ENCODE peak calls at places on chromosome 18, in six cellular contexts. S is transverse colon, Z is osteoblast, L is mammary epithelial cell, T is A549, N is tibial artery. Y is an unnamed sample. For H3K4me1, the result is how much of the 10 kb centered on the place peaks cover.

GRCh38 chr18:67010916-67011315 is 407.0 kb upstream of the CDH19 start:
- DNase-seq in T (no peak), Z (no peak), N (no peak), S (no peak), L (peak), Y (no peak)

GRCh38 chr18:10015941-10016819 is 102.4 kb downstream of the VAPA start:
- DNase-seq in S (no peak), L (peak), N (no peak), Z (peak), T (no peak), Y (no peak)

GRCh38 chr18:73774836-73775509 is 372.7 kb downstream of the FBXO15 start:
- DNase-seq in T (peak), Z (no peak), N (no peak), S (no peak), L (peak), Y (no peak)

GRCh38 chr18:60549338-60549960 is 176.9 kb upstream of the MC4R start:
- DNase-seq in L (peak), N (no peak), T (peak), Z (no peak), S (no peak), Y (peak)

GRCh38 chr18:43877922-43878321 is 600.6 kb upstream of the SYT4 start:
- DNase-seq in Z (no peak), S (no peak), L (no peak), N (no peak), T (no peak), Y (no peak)

GRCh38 chr18:59865241-59865986 is 34.4 kb upstream of the PMAIP1 start:
- DNase-seq in Z (no peak), N (no peak), S (no peak), T (no peak), L (peak), Y (no peak)

GRCh38 chr18:36454258-36454657 is 156.7 kb downstream of the FHOD3 start:
- DNase-seq in N (no peak), L (peak), S (no peak), T (no peak), Z (no peak), Y (no peak)

GRCh38 chr18:61612517-61612916 is 279.3 kb downstream of the CDH20 start:
- DNase-seq in Z (no peak), S (no peak), L (peak), N (no peak), T (no peak), Y (no peak)

GRCh38 chr18:25210622-25211021 is 141.3 kb downstream of the ZNF521 start:
- DNase-seq in N (no peak), T (no peak), S (no peak), Z (no peak), L (no peak), Y (no peak)

GRCh38 chr18:46460754-46461153 is 196.3 kb downstream of the LOXHD1 start:
- DNase-seq in Z (no peak), T (no peak), L (no peak), N (no peak), S (no peak), Y (no peak)

GRCh38 chr18:74790451-74790850 is 192.8 kb downstream of the ZNF407 start:
- DNase-seq in L (no peak), T (no peak), N (no peak), Z (no peak), S (no peak), Y (no peak)

GRCh38 chr18:74791501-74792188 is 194.0 kb downstream of the ZNF407 start:
- DNase-seq in S (no peak), Z (no peak), N (no peak), T (no peak), L (no peak), Y (no peak)

GRCh38 chr18:74795766-74796165 is 198.1 kb downstream of the ZNF407 start:
- DNase-seq in S (no peak), N (no peak), L (no peak), T (no peak), Z (no peak), Y (no peak)

GRCh38 chr18:74796928-74797576 is 199.4 kb downstream of the ZNF407 start:
- DNase-seq in L (peak), N (no peak), S (no peak), T (no peak), Z (no peak), Y (no peak)

DNA sequence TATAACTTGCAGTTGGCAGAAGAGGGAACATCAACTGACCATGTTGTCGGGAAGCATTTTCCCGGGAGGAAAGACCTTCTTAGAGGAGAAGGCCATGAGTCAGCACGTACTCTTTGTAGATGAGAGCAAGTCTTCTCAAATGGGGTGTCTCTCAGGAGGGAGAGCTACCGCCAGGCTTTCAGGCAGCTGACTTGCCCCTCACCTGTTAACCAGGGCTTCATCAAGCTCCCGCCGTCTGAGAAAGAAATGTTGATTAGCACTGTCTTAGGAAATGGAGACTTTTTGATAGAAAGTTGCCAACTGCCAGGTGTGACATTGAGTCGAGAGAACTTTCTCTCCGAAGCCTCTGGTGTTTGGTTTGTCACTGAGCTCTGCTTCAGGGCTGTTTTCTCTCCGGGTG is 196.1 kb downstream of the ZNF407 start:
- DNase-seq in S (no peak), T (no peak), L (no peak), N (no peak), Z (no peak), Y (no peak)
- H3K4me1 ChIP-seq in S (under half), T (under half), L (under half), N (under half), Z (under half), Y (under half)

GRCh38 chr18:76615065-76615733 is 120.2 kb upstream of the ZNF516 start:
- DNase-seq in L (no peak), N (no peak), T (no peak), Z (peak), S (no peak), Y (no peak)
- TF ChIP-seq CTCF in L (no peak), N (no peak), T (no peak), Z (no peak), S (no peak), Y (no peak)

GRCh38 chr18:23324861-23325260 is 128.2 kb upstream of the RIOK3 start:
- DNase-seq in L (no peak), S (no peak), T (no peak), Z (no peak), N (no peak), Y (no peak)

GRCh38 chr18:23321996-23322395 is 131.1 kb upstream of the RIOK3 start:
- DNase-seq in N (no peak), L (no peak), T (no peak), S (no peak), Z (no peak), Y (no peak)

GRCh38 chr18:23320709-23321236 is 132.3 kb upstream of the RIOK3 start:
- DNase-seq in L (no peak), N (no peak), T (no peak), S (no peak), Z (no peak), Y (no peak)

GRCh38 chr18:23324056-23324811 is 128.9 kb upstream of the RIOK3 start:
- DNase-seq in N (no peak), Z (no peak), L (no peak), T (no peak), S (no peak), Y (no peak)
- H3K4me1 ChIP-seq in N (under half), Z (under half), L (under half), T (under half), S (under half), Y (under half)

GRCh38 chr18:64119916-64120315 is 29.0 kb downstream of the LINC00305 start:
- DNase-seq in S (no peak), T (no peak), Z (no peak), N (no peak), L (no peak), Y (no peak)
- TF ChIP-seq CTCF in S (no peak), T (peak), Z (no peak), N (no peak), L (no peak), Y (no peak)

GRCh38 chr18:3255611-3256165 is 6.2 kb upstream of the MYL12B start:
- DNase-seq in Z (no peak), N (no peak), S (no peak), L (no peak), T (no peak), Y (no peak)
- H3K4me1 ChIP-seq in Z (under half), N (under half), S (under half), L (under half), T (half or more), Y (under half)

Y was measured in adrenal gland.